ENCODE peak calls at places on chromosomes 16 and 17, in five cellular contexts. S, T, O, V and A are unnamed samples.
A peak's percentile ranks its signal among the peaks of the same experiment; 100 is the strongest.

GRCh38 chr17:14622622-14623101 is 321.8 kb downstream of the HS3ST3B1 start:
- DNase-seq in V (no peak), T (no peak), S (no peak), O (no peak), A (no peak)

GRCh38 chr17:82041139-82041814 is 3.8 kb upstream of the DCXR start:
- DNase-seq in S (no peak), V (no peak), T (peak; percentile 32), O (no peak), A (no peak)

GRCh38 chr16:89155184-89155679 is 16.3 kb upstream of the CDH15 start:
- DNase-seq in S (peak; percentile 83), O (peak; percentile 54), T (peak; percentile 85), V (peak; percentile 61), A (no peak)

GRCh38 chr16:56424404-56424765 is 960 bp downstream of the AMFR start:
- DNase-seq in T (no peak), S (no peak), V (no peak), O (no peak), A (no peak)

GRCh38 chr17:51056813-51057510 is 63.7 kb downstream of the SPAG9 start:
- DNase-seq in V (peak; percentile 52), S (no peak), T (peak; percentile 93), O (peak; percentile 94), A (no peak)

GRCh38 chr17:81522491-81523125 is 5.6 kb upstream of the FSCN2 start:
- DNase-seq in O (no peak), V (no peak), T (no peak), S (peak; percentile 42), A (no peak)

GRCh38 chr16:80527297-80527696 is 13.5 kb upstream of the DYNLRB2 start:
- DNase-seq in O (peak; percentile 19), S (no peak), T (peak; percentile 54), V (no peak), A (no peak)

GRCh38 chr16:71249399-71249798 is 18.9 kb upstream of the HYDIN start:
- DNase-seq in O (no peak), T (no peak), V (no peak), S (no peak), A (no peak)

GRCh38 chr17:44988256-44988942 is 20.3 kb upstream of the C1QL1 start:
- DNase-seq in O (no peak), V (no peak), T (no peak), S (no peak), A (no peak)

GRCh38 chr17:52170963-52171572 is 12.6 kb upstream of the CA10 start:
- DNase-seq in O (no peak), V (no peak), S (no peak), T (peak; percentile 3), A (no peak)

GRCh38 chr17:36824678-36825091 is 112.6 kb upstream of the LHX1 start:
- DNase-seq in V (no peak), S (no peak), T (peak; percentile 8), O (no peak), A (no peak)

GRCh38 chr17:50899559-50900319 is 33.6 kb upstream of the TOB1 start:
- DNase-seq in V (no peak), S (no peak), T (no peak), O (no peak), A (no peak)

GRCh38 chr17:55962931-55963378 is 190.3 kb upstream of the ANKFN1 start:
- DNase-seq in T (no peak), O (no peak), V (no peak), S (peak; percentile 71), A (no peak)

GRCh38 chr16:51666821-51667220 is 515.8 kb upstream of the SALL1 start:
- DNase-seq in V (no peak), S (no peak), O (no peak), T (no peak), A (no peak)

GRCh38 chr16:84212154-84212553 is 21.2 kb downstream of the ADAD2 start:
- DNase-seq in V (no peak), O (no peak), S (no peak), T (no peak), A (no peak)

GRCh38 chr17:79750650-79751545 is 20.2 kb downstream of the ENPP7 start:
- DNase-seq in T (no peak), V (no peak), S (peak; percentile 13), O (no peak), A (no peak)

GRCh38 chr16:84360170-84360569 is 8.2 kb upstream of the ATP2C2 start:
- DNase-seq in S (no peak), T (peak; percentile 4), V (no peak), O (peak; percentile 6), A (no peak)

GRCh38 chr17:3935140-3935542 is 18.9 kb upstream of the P2RX1 start:
- DNase-seq in T (peak; percentile 86), O (peak; percentile 71), V (no peak), S (no peak), A (no peak)

GRCh38 chr16:85332175-85332574 is 219.9 kb upstream of the CIBAR2 start:
- DNase-seq in S (no peak), O (no peak), V (no peak), T (no peak), A (no peak)

GRCh38 chr16:53506254-53506653 is 3.2 kb upstream of the AKTIP start:
- DNase-seq in T (no peak), S (no peak), V (no peak), O (no peak), A (no peak)

GRCh38 chr16:63904182-63904581 is 1217.7 kb downstream of the CDH11 start:
- DNase-seq in S (peak; percentile 34), O (no peak), T (no peak), V (no peak), A (no peak)

GRCh38 chr16:11949527-11949926 is 7.7 kb upstream of the NPIPB2 start:
- DNase-seq in O (peak; percentile 38), S (no peak), V (no peak), T (peak; percentile 51), A (no peak)

GRCh38 chr16:673399-673991 is 2.0 kb upstream of the RHBDL1 start:
- DNase-seq in S (no peak), V (no peak), O (no peak), T (no peak), A (no peak)

GRCh38 chr16:66473654-66474519 is 46.8 kb downstream of the BEAN1 start:
- DNase-seq in S (no peak), T (no peak), O (no peak), V (no peak), A (no peak)

GRCh38 chr16:7268182-7268581 is 64.5 kb upstream of the RBFOX1 start:
- DNase-seq in V (no peak), O (peak; percentile 0), S (no peak), T (peak; percentile 1), A (no peak)

GRCh38 chr17:4881761-4882555 is 17.4 kb upstream of the C17orf107 start:
- DNase-seq in O (peak; percentile 14), T (peak; percentile 61), S (peak; percentile 76), V (no peak), A (peak; percentile 52)

GRCh38 chr17:80615311-80615710 is 70.7 kb downstream of the RPTOR start:
- DNase-seq in V (no peak), S (no peak), O (no peak), T (no peak), A (no peak)

GRCh38 chr16:16868727-16869126 is 489.8 kb downstream of the NPIPA7 start:
- DNase-seq in S (no peak), V (no peak), T (no peak), O (no peak), A (no peak)

GRCh38 chr16:19186403-19186802 is 18.4 kb downstream of the SYT17 start:
- DNase-seq in V (no peak), S (no peak), T (no peak), O (peak; percentile 6), A (no peak)

GRCh38 chr17:76545918-76546555 is 6.2 kb downstream of the PRCD start:
- DNase-seq in V (no peak), S (no peak), O (no peak), T (peak; percentile 17), A (no peak)

GRCh38 chr17:17569691-17570090 is 21.8 kb downstream of the PEMT start:
- DNase-seq in S (no peak), O (no peak), V (no peak), T (no peak), A (no peak)

GRCh38 chr17:17570207-17570797 is 21.2 kb downstream of the PEMT start:
- DNase-seq in T (peak; percentile 51), S (no peak), O (no peak), V (no peak), A (no peak)

GRCh38 chr17:17567631-17568030 is 23.9 kb downstream of the PEMT start:
- DNase-seq in V (no peak), O (no peak), T (peak; percentile 7), S (peak; percentile 77), A (no peak)

GRCh38 chr17:17567114-17567513 is 24.4 kb downstream of the PEMT start:
- DNase-seq in V (no peak), S (no peak), O (no peak), T (no peak), A (no peak)

GRCh38 chr17:17568772-17569195 is 22.7 kb downstream of the PEMT start:
- DNase-seq in T (peak; percentile 60), O (no peak), V (no peak), S (peak; percentile 88), A (peak; percentile 61)
- TF ChIP-seq CTCF in T (peak; percentile 89), O (peak; percentile 93), V (peak; percentile 82), S (peak; percentile 65), A (no peak)

GRCh38 chr17:32112416-32112815 is 29.9 kb upstream of the RHOT1 start:
- DNase-seq in S (no peak), T (no peak), O (no peak), V (no peak), A (no peak)

GRCh38 chr17:32110596-32110995 is 31.7 kb upstream of the RHOT1 start:
- DNase-seq in V (no peak), O (peak; percentile 10), T (no peak), S (no peak), A (no peak)

GRCh38 chr17:32114536-32114935 is 27.8 kb upstream of the RHOT1 start:
- DNase-seq in T (no peak), S (no peak), O (no peak), V (no peak), A (no peak)

GRCh38 chr17:32116937-32117336 is 25.4 kb upstream of the RHOT1 start:
- DNase-seq in O (no peak), V (no peak), S (no peak), T (no peak), A (no peak)

DNA sequence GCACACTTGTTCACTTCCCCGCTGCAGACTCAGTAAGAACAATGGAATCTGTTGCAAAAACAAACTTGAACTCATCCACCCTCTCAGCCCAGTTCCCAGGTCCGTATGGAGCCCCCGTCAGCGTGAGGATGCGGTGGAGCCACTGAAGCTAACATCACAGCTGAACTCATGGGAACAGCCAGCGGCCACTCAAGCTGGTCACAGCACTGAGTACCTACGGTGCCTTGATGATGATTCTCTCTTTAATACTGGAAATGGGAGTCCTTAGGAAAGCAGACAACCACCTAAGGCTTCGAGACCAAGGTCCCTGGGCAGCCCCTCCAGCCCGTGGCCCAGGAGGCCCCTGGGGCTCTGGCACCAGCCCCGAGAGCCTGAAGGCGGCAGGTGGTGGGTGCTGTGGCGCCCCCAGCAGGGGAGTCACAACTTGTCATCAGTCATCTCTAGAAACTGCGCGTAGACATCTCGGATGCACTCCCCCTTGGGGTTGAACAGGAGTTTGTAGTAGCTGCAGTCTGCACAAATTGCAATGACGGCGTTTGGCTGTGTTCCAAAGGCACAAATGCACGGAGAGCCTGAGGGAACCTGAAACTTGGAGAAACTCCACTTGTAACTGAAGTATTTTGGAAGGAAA is 31.0 kb upstream of the RHOT1 start:
- DNase-seq in V (peak; percentile 42), S (no peak), O (peak; percentile 87), T (peak; percentile 88), A (no peak)
- TF ChIP-seq CTCF in V (peak; percentile 41), S (peak; percentile 28), O (peak; percentile 71), T (peak; percentile 69), A (no peak)

GRCh38 chr16:35311475-35311874 is 1852.1 kb downstream of the TP53TG3F start:
- DNase-seq in O (no peak), T (no peak), V (no peak), S (no peak), A (no peak)
- TF ChIP-seq CTCF in O (no peak), T (no peak), V (no peak), S (no peak), A (no peak)

GRCh38 chr17:17774009-17774881 is 62.5 kb downstream of the SREBF1 start:
- DNase-seq in T (peak; percentile 45), V (no peak), O (no peak), S (no peak), A (peak; percentile 49)
- TF ChIP-seq CTCF in T (peak; percentile 61), V (peak; percentile 20), O (peak; percentile 64), S (peak; percentile 14), A (no peak)